ENCODE peak calls at places on chromosomes 13 and 19, in six cellular contexts. R, U, P, L, W and I are unnamed samples.

GRCh38 chr13:35500071-35500595 is 23.6 kb upstream of the MAB21L1 start:
- DNase-seq in R (no peak), U (no peak), P (no peak), L (peak; percentile 13), W (no peak), I (no peak)

GRCh38 chr13:98650376-98651107 is 73.6 kb upstream of the STK24 start:
- DNase-seq in R (no peak), U (no peak), P (no peak), L (no peak), W (no peak), I (no peak)

GRCh38 chr13:50365300-50365682 is 350.0 kb downstream of the KCNRG start:
- DNase-seq in R (no peak), U (no peak), P (peak; percentile 37), L (no peak), W (no peak), I (no peak)

GRCh38 chr19:31329819-31330218 is 19.4 kb downstream of the TSHZ3 start:
- DNase-seq in R (no peak), U (no peak), P (no peak), L (no peak), W (no peak), I (no peak)

GRCh38 chr13:88107486-88108044 is 436.4 kb downstream of the SLITRK5 start:
- DNase-seq in R (no peak), U (no peak), P (no peak), L (no peak), W (no peak), I (no peak)

GRCh38 chr19:661427-662196 is 1.4 kb downstream of the RNF126 start:
- DNase-seq in R (peak; percentile 67), U (no peak), P (peak; percentile 78), L (no peak), W (peak; percentile 64), I (no peak)

GRCh38 chr19:39408392-39409206 is 2.0 kb downstream of the ZFP36 start:
- DNase-seq in R (peak; percentile 48), U (no peak), P (peak; percentile 61), L (peak; percentile 40), W (peak; percentile 35), I (peak; percentile 49)

GRCh38 chr13:114131581-114132418 is 623 bp downstream of the RASA3 start:
- DNase-seq in R (peak; percentile 40), U (no peak), P (peak; percentile 37), L (no peak), W (no peak), I (peak; percentile 25)

GRCh38 chr13:46170687-46171086 is 11.3 kb downstream of the LCP1 start:
- DNase-seq in R (peak; percentile 35), U (no peak), P (peak; percentile 59), L (no peak), W (peak; percentile 65), I (no peak)

GRCh38 chr19:30036154-30037129 is 94.4 kb downstream of the URI1 start:
- DNase-seq in R (no peak), U (peak; percentile 80), P (no peak), L (no peak), W (no peak), I (no peak)

GRCh38 chr19:46125447-46125846 is 959 bp upstream of the IGFL3 start:
- DNase-seq in R (no peak), U (no peak), P (no peak), L (no peak), W (no peak), I (no peak)

GRCh38 chr13:93169980-93170379 is 56.6 kb upstream of the GPC6 start:
- DNase-seq in R (no peak), U (peak; percentile 42), P (no peak), L (no peak), W (no peak), I (no peak)

GRCh38 chr13:110400786-110401533 is 93.9 kb downstream of the COL4A2 start:
- DNase-seq in R (no peak), U (no peak), P (no peak), L (no peak), W (no peak), I (no peak)

GRCh38 chr19:8664671-8665057 is 33.9 kb downstream of the ACTL9 start:
- DNase-seq in R (no peak), U (no peak), P (no peak), L (no peak), W (no peak), I (no peak)

GRCh38 chr19:2507109-2507508 is 31.2 kb downstream of the GADD45B start:
- DNase-seq in R (peak; percentile 26), U (no peak), P (peak; percentile 67), L (peak; percentile 91), W (peak; percentile 63), I (peak; percentile 32)

GRCh38 chr13:42539670-42540069 is 34.3 kb upstream of the TNFSF11 start:
- DNase-seq in R (no peak), U (peak; percentile 13), P (no peak), L (no peak), W (no peak), I (no peak)

GRCh38 chr19:48554385-48555091 is 2.6 kb downstream of the SULT2B1 start:
- DNase-seq in R (no peak), U (no peak), P (no peak), L (no peak), W (no peak), I (no peak)

GRCh38 chr13:42239644-42240043 is 32.3 kb upstream of the AKAP11 start:
- DNase-seq in R (no peak), U (peak; percentile 1), P (no peak), L (no peak), W (no peak), I (no peak)

GRCh38 chr13:105342421-105342820 is 1193.0 kb downstream of the EFNB2 start:
- DNase-seq in R (no peak), U (no peak), P (no peak), L (no peak), W (no peak), I (no peak)

GRCh38 chr19:49875801-49876421 is 1.2 kb downstream of the AKT1S1 start:
- DNase-seq in R (peak; percentile 50), U (peak; percentile 62), P (no peak), L (no peak), W (peak; percentile 71), I (peak; percentile 60)

GRCh38 chr19:37966211-37967072 is 59.4 kb downstream of the SIPA1L3 start:
- DNase-seq in R (no peak), U (peak; percentile 27), P (no peak), L (no peak), W (no peak), I (no peak)

GRCh38 chr19:17026041-17026658 is 460 bp downstream of the CPAMD8 start:
- DNase-seq in R (no peak), U (no peak), P (no peak), L (no peak), W (peak; percentile 64), I (no peak)

GRCh38 chr13:99522288-99522687 is 21.0 kb downstream of the TM9SF2 start:
- DNase-seq in R (no peak), U (no peak), P (no peak), L (no peak), W (no peak), I (no peak)

GRCh38 chr19:47035127-47035494 is 13.3 kb downstream of the TMEM160 start:
- DNase-seq in R (no peak), U (peak; percentile 69), P (no peak), L (peak; percentile 22), W (peak; percentile 86), I (no peak)

GRCh38 chr13:51638497-51638871 is 54.2 kb downstream of the WDFY2 start:
- DNase-seq in R (no peak), U (peak; percentile 36), P (no peak), L (no peak), W (no peak), I (no peak)

GRCh38 chr19:58577581-58578429 is 4.7 kb upstream of the MZF1 start:
- DNase-seq in R (no peak), U (no peak), P (no peak), L (no peak), W (no peak), I (no peak)

GRCh38 chr19:48798937-48799336 is 11.9 kb downstream of the BCAT2 start:
- DNase-seq in R (no peak), U (peak; percentile 58), P (no peak), L (no peak), W (no peak), I (no peak)

GRCh38 chr19:18437481-18438330 is at the start of gene ISYNA1:
- DNase-seq in R (peak; percentile 75), U (peak; percentile 56), P (peak; percentile 29), L (no peak), W (no peak), I (no peak)

GRCh38 chr13:113663934-113664333 is 3.1 kb upstream of the GRK1 start:
- DNase-seq in R (no peak), U (no peak), P (no peak), L (no peak), W (no peak), I (no peak)

GRCh38 chr13:110359840-110360301 is 52.8 kb downstream of the COL4A2 start:
- DNase-seq in R (no peak), U (peak; percentile 57), P (no peak), L (no peak), W (no peak), I (no peak)

GRCh38 chr19:11242864-11243797 is 3.7 kb downstream of the ANGPTL8 start:
- DNase-seq in R (peak; percentile 82), U (peak; percentile 91), P (peak; percentile 65), L (peak; percentile 50), W (peak; percentile 69), I (peak; percentile 83)